ENCODE peak calls at places on chromosomes 1 and 21, in ten cellular contexts. C is A673, Y is HFFc6, T is AG04450, K is RWPE1, A is pancreas, M is WTC11, J is HCT116, V is left ventricle myocardium inferior, I is HL-60. S is an unnamed sample.

GRCh38 chr21:27741736-27742135 is 774.8 kb upstream of the ADAMTS5 start:
- DNase-seq in I (no peak), C (no peak), Y (no peak), K (no peak), M (no peak), T (no peak), J (no peak), V (no peak), A (no peak), S (no peak)

GRCh38 chr1:204578867-204579664 is 62.9 kb downstream of the MDM4 start:
- DNase-seq in I (no peak), T (no peak), C (peak; percentile 49), K (no peak), Y (no peak), M (peak; percentile 39), A (no peak), J (no peak), V (peak; percentile 36), S (no peak)

GRCh38 chr1:107829083-107829771 is 135.8 kb downstream of the VAV3 start:
- DNase-seq in C (peak; percentile 54), M (no peak), Y (no peak), T (no peak), V (no peak), A (no peak), I (no peak), K (no peak), J (no peak), S (no peak)

GRCh38 chr1:24910751-24911650 is 19.1 kb downstream of the RUNX3 start:
- DNase-seq in T (no peak), Y (no peak), K (no peak), C (no peak), V (no peak), A (no peak), M (no peak), I (no peak), J (no peak), S (no peak)

GRCh38 chr1:37951041-37951782 is 4.4 kb upstream of the INPP5B start:
- DNase-seq in A (no peak), I (no peak), C (no peak), M (no peak), T (no peak), V (no peak), K (no peak), J (no peak), Y (no peak), S (no peak)

GRCh38 chr1:108704501-108704900 is 8.2 kb upstream of the FNDC7 start:
- DNase-seq in Y (peak; percentile 75), M (no peak), A (no peak), J (no peak), I (no peak), V (no peak), C (no peak), K (peak; percentile 64), T (peak; percentile 45), S (peak; percentile 70)

GRCh38 chr1:14980801-14981200 is 172.7 kb upstream of the TMEM51 start:
- DNase-seq in J (no peak), C (no peak), V (no peak), T (no peak), K (no peak), A (no peak), M (no peak), I (no peak), Y (no peak), S (no peak)

GRCh38 chr1:92877792-92878191 is 46.0 kb downstream of the RPL5 start:
- DNase-seq in I (no peak), Y (no peak), T (no peak), J (no peak), C (peak; percentile 64), M (no peak), A (no peak), K (no peak), V (no peak), S (no peak)

GRCh38 chr1:59310527-59310926 is 13.6 kb downstream of the FGGY start:
- DNase-seq in V (no peak), C (no peak), T (no peak), J (no peak), M (no peak), Y (no peak), I (no peak), A (no peak), K (no peak), S (no peak)

GRCh38 chr1:202140833-202141232 is 3.7 kb downstream of the ARL8A start:
- DNase-seq in M (no peak), V (no peak), T (no peak), I (no peak), Y (no peak), J (no peak), C (no peak), K (no peak), A (no peak), S (no peak)

GRCh38 chr1:112460672-112461071 is 48.1 kb upstream of the WNT2B start:
- DNase-seq in K (no peak), C (no peak), M (no peak), A (no peak), J (no peak), I (no peak), T (no peak), V (no peak), Y (no peak), S (no peak)

GRCh38 chr1:96721382-96722160 is at the start of gene PTBP2:
- DNase-seq in I (peak; percentile 28), T (peak; percentile 30), C (peak; percentile 93), Y (peak; percentile 68), V (peak; percentile 83), K (peak; percentile 75), M (peak; percentile 84), J (peak; percentile 26), A (peak; percentile 81), S (peak; percentile 77)

GRCh38 chr1:59064592-59064991 is 232.3 kb upstream of the FGGY start:
- DNase-seq in J (no peak), Y (no peak), A (no peak), M (no peak), V (no peak), K (no peak), C (no peak), T (no peak), I (no peak), S (no peak)

GRCh38 chr1:17791055-17791390 is 35.9 kb downstream of the ACTL8 start:
- DNase-seq in V (no peak), J (no peak), A (no peak), T (no peak), Y (no peak), C (no peak), M (no peak), K (no peak), I (no peak), S (no peak)

DNA sequence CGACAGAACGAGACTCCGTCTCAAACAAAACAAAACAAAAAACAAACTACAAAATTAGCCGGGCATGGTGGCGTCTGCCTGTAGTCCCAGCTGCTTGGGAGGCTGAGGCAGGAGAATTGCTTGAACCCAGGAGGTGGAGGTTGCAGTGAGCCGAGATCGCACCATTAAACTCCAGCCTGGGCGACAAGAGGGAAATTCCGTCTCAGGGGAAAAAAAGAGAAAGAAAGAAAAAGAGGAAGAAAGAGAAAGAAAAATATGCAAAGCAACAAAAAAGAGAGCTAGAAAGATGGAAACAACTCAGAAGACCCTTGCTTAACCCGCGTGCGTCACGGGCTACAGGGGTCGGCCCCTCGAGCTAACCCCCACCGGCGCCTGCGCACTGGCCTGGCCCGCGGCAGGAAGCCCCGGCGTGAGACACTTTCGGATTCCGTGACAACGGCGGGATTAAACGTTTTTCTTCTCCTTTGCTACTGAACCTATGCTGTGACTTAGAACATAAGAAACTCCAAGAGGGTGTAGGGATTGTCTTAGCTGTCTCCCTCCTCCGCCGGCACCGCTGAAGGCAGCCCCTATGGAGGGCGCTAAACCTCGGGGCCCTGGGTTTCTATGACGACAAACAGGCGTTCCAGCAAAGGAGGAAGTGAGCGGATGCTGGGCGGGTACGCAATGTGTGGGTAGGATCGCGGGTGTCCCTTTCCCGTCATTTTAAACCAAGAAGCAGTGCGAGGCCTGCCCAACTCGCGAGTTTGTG is at the start of gene AXDND1:
- DNase-seq in T (peak; percentile 52), K (peak; percentile 68), V (peak; percentile 84), Y (peak; percentile 80), C (peak; percentile 95), I (peak; percentile 85), A (peak; percentile 81), M (peak; percentile 70), J (peak; percentile 47), S (peak; percentile 91)
- TF ChIP-seq CTCF in T (peak; percentile 38), K (no peak), V (no peak), Y (peak; percentile 67), C (no peak), I (no peak), A (peak; percentile 12), M (no peak), J (no peak), S (no peak)

DNA sequence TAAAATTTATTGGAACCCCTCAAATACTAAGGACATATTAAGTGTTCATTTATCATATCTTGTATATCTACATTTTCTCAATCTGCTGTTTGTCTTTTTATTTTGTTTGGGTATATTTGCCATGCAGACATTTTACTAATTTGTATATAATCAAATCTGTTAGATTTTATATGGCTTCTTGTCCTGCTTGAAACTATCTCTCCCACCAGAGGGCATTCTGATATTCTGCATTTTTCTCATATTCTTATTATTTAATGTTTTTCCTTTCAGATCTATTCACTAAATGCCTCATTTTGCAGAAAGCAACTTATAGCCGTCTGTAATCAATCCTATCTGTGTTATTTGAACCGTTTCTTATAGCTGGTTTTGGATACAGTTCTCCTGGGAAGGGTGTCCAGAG is 745.5 kb downstream of the LRRIQ3 start:
- DNase-seq in I (no peak), T (no peak), A (no peak), M (no peak), J (no peak), V (no peak), Y (no peak), K (no peak), C (no peak), S (no peak)
- TF ChIP-seq CTCF in I (no peak), T (no peak), A (no peak), M (no peak), J (no peak), V (no peak), Y (peak; percentile 39), K (no peak), C (peak; percentile 38), S (no peak)

GRCh38 chr1:147892216-147892615 is 10.4 kb upstream of the GJA8 start:
- DNase-seq in V (no peak), C (no peak), J (peak; percentile 18), Y (no peak), K (no peak), M (peak; percentile 37), A (no peak), T (no peak), I (no peak), S (no peak)
- TF ChIP-seq CTCF in V (no peak), C (no peak), J (peak; percentile 9), Y (no peak), K (no peak), M (no peak), A (no peak), T (no peak), I (no peak), S (no peak)

DNA sequence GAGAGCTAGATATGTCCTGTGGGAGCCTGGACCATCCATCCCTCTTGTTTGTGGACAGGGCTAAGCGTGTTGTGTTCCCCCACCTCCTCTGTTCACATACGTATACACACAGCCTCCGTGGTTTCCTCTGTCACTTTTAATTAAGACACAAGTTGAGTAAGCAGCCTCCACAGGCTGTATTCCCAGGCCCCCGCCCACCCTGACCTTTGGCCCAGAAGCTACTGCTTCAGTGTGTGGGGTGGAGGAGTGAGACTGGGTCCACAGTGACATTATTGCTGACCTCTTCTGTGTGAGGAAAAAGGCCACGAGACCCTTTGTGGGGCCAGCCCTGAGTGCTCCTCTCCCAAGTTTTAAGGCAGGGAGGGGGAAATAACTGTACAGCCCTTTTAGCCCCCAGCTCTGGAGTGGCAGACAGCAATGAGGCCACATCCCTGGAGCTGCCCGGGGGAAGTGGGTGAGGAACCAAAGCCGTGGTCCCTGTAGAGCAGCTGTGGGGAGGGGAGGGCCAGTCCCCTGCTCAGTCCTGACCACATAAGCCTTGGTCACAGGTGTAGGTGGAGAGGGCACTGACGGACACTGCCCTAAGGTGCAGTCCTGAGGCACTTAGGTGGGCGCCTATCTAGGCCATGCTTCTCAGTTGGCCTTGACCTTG is 4.4 kb downstream of the ELOVL1 start:
- DNase-seq in V (no peak), C (no peak), K (no peak), M (no peak), J (no peak), Y (no peak), A (no peak), T (no peak), I (no peak), S (no peak)
- TF ChIP-seq CTCF in V (no peak), C (no peak), K (no peak), M (no peak), J (no peak), Y (no peak), A (no peak), T (no peak), I (no peak), S (no peak)

S was measured in right atrium auricular region.